ENCODE peak calls at places on chromosomes 12 and 14, in eight cellular contexts. Q is PC-9, W is ascending aorta, S is heart left ventricle, I is K562, M is A549, E is SK-N-SH, J is hepatocyte. K is an unnamed sample. For H3K9me3, the result is how much of the 10 kb centered on the place peaks cover.

GRCh38 chr12:76375939-76376338 is 27.7 kb upstream of the BBS10 start:
- DNase-seq in Q (no peak), W (no peak), S (no peak), I (no peak), M (no peak), E (no peak), J (no peak), K (no peak)

GRCh38 chr14:66405158-66405557 is 81.0 kb upstream of the CCDC196 start:
- DNase-seq in Q (no peak), W (no peak), S (no peak), I (peak), M (no peak), E (no peak), J (peak), K (no peak)

GRCh38 chr14:90034156-90034555 is 27.6 kb upstream of the KCNK13 start:
- DNase-seq in Q (no peak), W (no peak), S (no peak), I (no peak), M (no peak), E (no peak), J (no peak), K (no peak)

GRCh38 chr12:109900752-109901580 is 892 bp downstream of the TCHP start:
- DNase-seq in Q (no peak), W (no peak), S (no peak), I (peak), M (peak), E (peak), J (no peak), K (peak)

GRCh38 chr12:102847131-102847530 is 69.9 kb downstream of the PAH start:
- DNase-seq in Q (no peak), W (no peak), S (no peak), I (no peak), M (no peak), E (no peak), J (no peak), K (no peak)

GRCh38 chr12:53514626-53515290 is 7.5 kb upstream of the NPFF start:
- DNase-seq in Q (no peak), W (no peak), S (no peak), I (no peak), M (no peak), E (no peak), J (no peak), K (no peak)

GRCh38 chr14:70635971-70636595 is 5.6 kb upstream of the TTC9 start:
- DNase-seq in Q (no peak), W (no peak), S (no peak), I (no peak), M (no peak), E (no peak), J (peak), K (no peak)

GRCh38 chr14:89618821-89619551 is 202.0 kb upstream of the FOXN3 start:
- DNase-seq in Q (no peak), W (no peak), S (peak), I (peak), M (peak), E (peak), J (peak), K (peak)

GRCh38 chr14:57933363-57933762 is 67.5 kb upstream of the SLC35F4 start:
- DNase-seq in Q (no peak), W (no peak), S (no peak), I (no peak), M (no peak), E (no peak), J (no peak), K (no peak)

GRCh38 chr12:119672194-119672593 is 4.3 kb downstream of the PRKAB1 start:
- DNase-seq in Q (no peak), W (no peak), S (no peak), I (peak), M (no peak), E (no peak), J (no peak), K (no peak)

GRCh38 chr12:55036326-55036725 is 16.6 kb downstream of the NEUROD4 start:
- DNase-seq in Q (no peak), W (no peak), S (no peak), I (no peak), M (no peak), E (no peak), J (no peak), K (no peak)

GRCh38 chr12:105083551-105084105 is 630 bp downstream of the ALDH1L2 start:
- DNase-seq in Q (no peak), W (no peak), S (peak), I (peak), M (peak), E (peak), J (peak), K (no peak)

GRCh38 chr14:103144085-103144484 is 20.8 kb downstream of the TNFAIP2 start:
- DNase-seq in Q (peak), W (no peak), S (no peak), I (no peak), M (no peak), E (no peak), J (peak), K (no peak)

GRCh38 chr14:45028107-45028626 is 55.7 kb upstream of the PRPF39 start:
- DNase-seq in Q (no peak), W (no peak), S (no peak), I (no peak), M (no peak), E (no peak), J (no peak), K (no peak)

GRCh38 chr12:25718081-25718731 is 165.1 kb upstream of the LMNTD1 start:
- DNase-seq in Q (no peak), W (no peak), S (no peak), I (no peak), M (no peak), E (no peak), J (no peak), K (peak)

GRCh38 chr12:23139026-23139425 is 514.1 kb downstream of the ETNK1 start:
- DNase-seq in Q (no peak), W (no peak), S (no peak), I (no peak), M (no peak), E (no peak), J (no peak), K (no peak)

GRCh38 chr12:126772171-126772864 is 1494.7 kb upstream of the TMEM132C start:
- DNase-seq in Q (peak), W (no peak), S (no peak), I (peak), M (peak), E (no peak), J (no peak), K (no peak)

GRCh38 chr14:84657866-84658385 is 872.0 kb upstream of the FLRT2 start:
- DNase-seq in Q (no peak), W (no peak), S (no peak), I (no peak), M (no peak), E (no peak), J (no peak), K (no peak)

GRCh38 chr14:104886690-104887622 is 21.9 kb downstream of the CEP170B start:
- DNase-seq in Q (no peak), W (no peak), S (peak), I (no peak), M (no peak), E (no peak), J (no peak), K (peak)

GRCh38 chr14:94601961-94602391 is 10.2 kb upstream of the SERPINA3 start:
- DNase-seq in Q (no peak), W (peak), S (no peak), I (peak), M (peak), E (no peak), J (peak), K (peak)

GRCh38 chr14:35944847-35945246 is 118.7 kb downstream of the BRMS1L start:
- DNase-seq in Q (peak), W (no peak), S (no peak), I (peak), M (peak), E (peak), J (peak), K (peak)

GRCh38 chr12:47378907-47379306 is 299.1 kb upstream of the AMIGO2 start:
- DNase-seq in Q (no peak), W (no peak), S (no peak), I (no peak), M (no peak), E (no peak), J (no peak), K (no peak)

GRCh38 chr14:65331652-65332051 is 80.9 kb upstream of the FUT8 start:
- DNase-seq in Q (no peak), W (no peak), S (no peak), I (no peak), M (no peak), E (no peak), J (no peak), K (no peak)

GRCh38 chr14:33229269-33229924 is 290.7 kb downstream of the NPAS3 start:
- DNase-seq in Q (no peak), W (no peak), S (no peak), I (no peak), M (no peak), E (peak), J (peak), K (no peak)

GRCh38 chr12:47754881-47755280 is 3.8 kb downstream of the RAPGEF3 start:
- DNase-seq in Q (peak), W (no peak), S (peak), I (no peak), M (no peak), E (no peak), J (no peak), K (peak)

GRCh38 chr14:20559461-20559904 is 1.4 kb downstream of the RNASE9 start:
- DNase-seq in Q (no peak), W (no peak), S (no peak), I (no peak), M (no peak), E (no peak), J (no peak), K (no peak)

GRCh38 chr12:125434936-125435443 is 369.8 kb downstream of the AACS start:
- DNase-seq in Q (no peak), W (no peak), S (no peak), I (no peak), M (no peak), E (no peak), J (no peak), K (no peak)

GRCh38 chr12:101582937-101583336 is 11.8 kb upstream of the MYBPC1 start:
- DNase-seq in Q (no peak), W (no peak), S (no peak), I (no peak), M (no peak), E (no peak), J (no peak), K (no peak)

GRCh38 chr12:109461049-109461845 is 15.9 kb downstream of the KCTD10 start:
- DNase-seq in Q (no peak), W (no peak), S (no peak), I (peak), M (no peak), E (no peak), J (peak), K (no peak)

GRCh38 chr12:102053062-102053349 is 8.8 kb downstream of the WASHC3 start:
- DNase-seq in Q (no peak), W (no peak), S (no peak), I (no peak), M (no peak), E (no peak), J (no peak), K (no peak)

GRCh38 chr12:52380271-52380694 is 5.2 kb downstream of the KRT84 start:
- DNase-seq in Q (peak), W (no peak), S (no peak), I (peak), M (peak), E (peak), J (peak), K (peak)

GRCh38 chr14:104654119-104654518 is 35.3 kb upstream of the INF2 start:
- DNase-seq in Q (no peak), W (no peak), S (no peak), I (no peak), M (no peak), E (no peak), J (peak), K (no peak)

GRCh38 chr12:71492604-71493003 is 53.0 kb downstream of the LGR5 start:
- DNase-seq in Q (no peak), W (no peak), S (no peak), I (no peak), M (no peak), E (no peak), J (no peak), K (no peak)

GRCh38 chr14:88013750-88014349 is 8.9 kb downstream of the GPR65 start:
- DNase-seq in Q (peak), W (peak), S (no peak), I (peak), M (peak), E (peak), J (peak), K (peak)

GRCh38 chr14:68309631-68310030 is 483.2 kb downstream of the ZFP36L1 start:
- DNase-seq in Q (no peak), W (no peak), S (no peak), I (no peak), M (no peak), E (no peak), J (no peak), K (no peak)

DNA sequence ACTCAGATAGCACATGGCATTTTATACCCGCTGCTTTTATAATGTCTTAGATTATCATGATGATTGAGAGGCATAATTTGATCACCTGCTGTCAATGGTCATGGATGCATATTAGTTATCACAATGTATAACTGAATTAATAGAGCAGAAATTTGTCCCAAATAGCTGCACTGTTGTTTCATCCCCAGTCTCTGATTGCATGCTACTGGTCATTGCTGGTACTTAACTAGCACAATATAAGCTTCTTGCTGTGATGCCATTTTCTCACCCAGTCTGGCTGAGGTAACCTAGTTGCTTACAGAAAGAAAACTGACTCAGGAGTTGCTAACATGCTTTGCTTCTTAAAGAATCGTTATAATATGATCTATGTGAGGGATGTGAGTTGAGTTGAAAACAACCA is 76.8 kb upstream of the PLEKHA5 start:
- DNase-seq in Q (no peak), W (no peak), S (no peak), I (no peak), M (no peak), E (no peak), J (no peak), K (no peak)
- H3K27ac ChIP-seq in Q (no peak), W (no peak), S (no peak), I (no peak), M (no peak), E (no peak), J (no peak), K (no peak)

GRCh38 chr14:100981808-100982207 is 78.3 kb upstream of the RTL1 start:
- DNase-seq in Q (no peak), W (no peak), S (no peak), I (no peak), M (no peak), E (no peak), J (no peak), K (no peak)
- H3K9me3 ChIP-seq in Q (under half), W (under half), S (under half), I (under half), M (under half), E (under half), J (under half), K (under half)

GRCh38 chr12:6961278-6961694 is 9.2 kb downstream of the PHB2 start:
- DNase-seq in Q (peak), W (no peak), S (peak), I (peak), M (no peak), E (peak), J (peak), K (peak)

GRCh38 chr12:6960291-6961277 is 9.4 kb downstream of the PTPN6 start:
- DNase-seq in Q (peak), W (no peak), S (no peak), I (no peak), M (no peak), E (peak), J (no peak), K (peak)

GRCh38 chr12:6963016-6963731 is 7.3 kb downstream of the PHB2 start:
- DNase-seq in Q (peak), W (no peak), S (no peak), I (no peak), M (no peak), E (peak), J (peak), K (peak)

GRCh38 chr12:6962285-6963015 is 8.0 kb downstream of the PHB2 start:
- DNase-seq in Q (peak), W (no peak), S (no peak), I (no peak), M (no peak), E (peak), J (peak), K (no peak)

DNA sequence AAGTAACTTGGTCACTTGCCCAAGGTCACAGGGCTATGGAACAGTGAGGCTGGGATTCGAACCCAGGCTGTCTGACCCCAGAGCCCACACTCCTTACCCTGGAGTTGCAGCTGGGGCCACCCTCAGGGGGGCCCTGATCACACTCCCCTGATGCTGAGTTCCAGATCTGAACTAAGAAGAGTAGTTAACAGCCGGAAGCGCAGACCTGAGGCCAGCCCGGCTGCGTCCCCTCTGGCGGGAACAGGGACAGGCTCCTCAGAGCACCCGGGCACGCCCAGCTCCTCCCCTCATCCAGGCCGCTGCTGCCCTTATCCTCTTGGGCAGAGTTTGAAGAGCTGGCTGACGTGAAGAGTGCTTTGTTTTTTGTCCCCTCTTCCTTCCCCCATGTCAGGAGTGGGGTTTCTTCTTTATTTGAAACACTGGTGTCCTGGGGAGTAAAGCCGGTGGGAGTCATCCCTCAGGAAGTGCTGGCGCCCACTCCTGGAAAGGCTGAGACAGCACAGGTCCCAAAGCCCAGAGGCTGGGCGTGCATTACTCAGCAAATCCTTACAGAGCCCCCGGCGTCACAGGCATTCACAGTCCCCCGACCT is 8.7 kb downstream of the PHB2 start:
- DNase-seq in Q (peak), W (no peak), S (peak), I (peak), M (peak), E (peak), J (peak), K (peak)
- H3K4me3 ChIP-seq in Q (peak), W (peak), S (peak), I (peak), M (peak), E (no peak), J (no peak), K (no peak)

DNA sequence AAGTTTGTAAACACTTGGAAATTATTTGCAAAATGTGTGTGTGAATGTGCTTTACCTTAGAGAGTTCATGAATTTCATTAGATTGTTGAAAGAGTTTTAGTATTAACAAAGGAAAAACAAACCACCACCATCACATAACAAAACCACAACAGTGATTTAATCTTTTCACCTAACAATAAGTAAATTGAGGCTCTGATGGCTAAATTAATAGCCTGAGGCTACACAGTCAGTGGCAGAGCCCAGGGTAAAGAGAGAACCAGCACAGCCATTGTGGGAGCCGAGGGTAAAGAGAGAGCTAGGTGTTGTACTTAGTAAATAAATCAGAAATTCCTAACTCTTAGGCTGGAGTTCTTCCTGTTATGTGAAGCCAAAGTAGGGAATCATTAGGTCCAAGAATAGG is 51.2 kb upstream of the CAPRIN2 start:
- DNase-seq in Q (peak), W (no peak), S (no peak), I (no peak), M (no peak), E (no peak), J (no peak), K (no peak)
- H3K27ac ChIP-seq in Q (peak), W (no peak), S (no peak), I (no peak), M (no peak), E (no peak), J (no peak), K (no peak)

GRCh38 chr12:37543966-37544668 is 772.5 kb upstream of the ALG10B start:
- DNase-seq in Q (no peak), W (no peak), S (no peak), I (no peak), M (no peak), E (no peak), J (no peak), K (no peak)
- H3K9me3 ChIP-seq in Q (under half), W (under half), S (under half), I (under half), M (under half), E (under half), J (under half), K (under half)

DNA sequence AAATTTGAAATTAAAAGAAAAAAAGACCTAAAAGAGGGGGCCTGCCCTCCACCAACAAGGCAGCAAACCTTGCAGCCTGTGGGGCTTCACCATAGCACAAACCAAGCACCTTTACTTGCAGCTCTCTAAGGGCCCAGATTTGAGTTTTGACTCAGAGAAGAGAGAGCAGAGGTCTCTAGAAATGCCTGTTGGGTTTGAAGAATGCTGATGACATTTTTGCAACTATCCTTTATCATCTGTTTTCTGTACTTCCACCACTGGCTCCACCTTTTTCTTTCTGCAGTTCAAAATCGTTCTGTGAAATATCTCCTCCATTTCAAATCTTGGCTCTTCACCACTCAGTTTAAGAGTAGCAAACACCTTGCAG is 83.8 kb upstream of the HMGA2 start:
- DNase-seq in Q (no peak), W (no peak), S (no peak), I (no peak), M (no peak), E (no peak), J (no peak), K (no peak)
- H3K4me3 ChIP-seq in Q (no peak), W (no peak), S (no peak), I (peak), M (peak), E (peak), J (no peak), K (peak)

GRCh38 chr14:75196468-75196867 is 20.1 kb upstream of the TMED10 start:
- DNase-seq in Q (no peak), W (no peak), S (no peak), I (no peak), M (no peak), E (no peak), J (peak), K (peak)
- H3K27ac ChIP-seq in Q (peak), W (no peak), S (no peak), I (no peak), M (no peak), E (no peak), J (no peak), K (no peak)